ENCODE peak calls at places on chromosomes 3 and 15, in nine cellular contexts. One of them, this sample, is unnamed.

GRCh38 chr15:75696303-75696657 is 16.4 kb downstream of the CSPG4 start:
- DNase-seq in GM13977: peak; percentile 59
- DNase-seq in cardiac fibroblast: no peak
- DNase-seq in RPMI7951: peak; percentile 58
- DNase-seq in left ventricle myocardium superior: no peak
- DNase-seq in SW480: no peak
- DNase-seq in uterus: no peak
- DNase-seq in stimulated activated CD8-positive, alpha-beta memory T cell treated with anti-CD3 and anti-CD28 coated beads, Interleukin-12 subunit alpha, Interleukin-12 subunit beta, amount 100 ng/mL, for 1 hour: no peak
- DNase-seq in HTR-8/SVneo: no peak
- DNase-seq in this sample: no peak

GRCh38 chr3:9951962-9952805 is at the start of gene PRRT3:
- DNase-seq in GM13977: peak; percentile 86
- DNase-seq in cardiac fibroblast: peak; percentile 52
- DNase-seq in RPMI7951: peak; percentile 34
- DNase-seq in left ventricle myocardium superior: peak; percentile 54
- DNase-seq in SW480: peak; percentile 42
- DNase-seq in uterus: no peak
- DNase-seq in stimulated activated CD8-positive, alpha-beta memory T cell treated with anti-CD3 and anti-CD28 coated beads, Interleukin-12 subunit alpha, Interleukin-12 subunit beta, amount 100 ng/mL, for 1 hour: peak; percentile 27
- DNase-seq in HTR-8/SVneo: peak; percentile 65
- DNase-seq in this sample: peak; percentile 44

GRCh38 chr3:159619341-159619885 is 369.2 kb upstream of the IL12A start:
- DNase-seq in GM13977: no peak
- DNase-seq in cardiac fibroblast: peak; percentile 16
- DNase-seq in RPMI7951: peak; percentile 21
- DNase-seq in left ventricle myocardium superior: no peak
- DNase-seq in SW480: peak; percentile 25
- DNase-seq in uterus: no peak
- DNase-seq in stimulated activated CD8-positive, alpha-beta memory T cell treated with anti-CD3 and anti-CD28 coated beads, Interleukin-12 subunit alpha, Interleukin-12 subunit beta, amount 100 ng/mL, for 1 hour: no peak
- DNase-seq in HTR-8/SVneo: no peak
- DNase-seq in this sample: peak; percentile 49

GRCh38 chr3:27666708-27667107 is 55.4 kb downstream of the EOMES start:
- DNase-seq in GM13977: no peak
- DNase-seq in cardiac fibroblast: peak; percentile 93
- DNase-seq in RPMI7951: peak; percentile 26
- DNase-seq in left ventricle myocardium superior: peak; percentile 78
- DNase-seq in SW480: no peak
- DNase-seq in uterus: peak; percentile 18
- DNase-seq in stimulated activated CD8-positive, alpha-beta memory T cell treated with anti-CD3 and anti-CD28 coated beads, Interleukin-12 subunit alpha, Interleukin-12 subunit beta, amount 100 ng/mL, for 1 hour: no peak
- DNase-seq in HTR-8/SVneo: no peak
- DNase-seq in this sample: no peak

GRCh38 chr3:126166009-126166408 is 14.4 kb downstream of the ALDH1L1 start:
- DNase-seq in GM13977: no peak
- DNase-seq in cardiac fibroblast: no peak
- DNase-seq in RPMI7951: no peak
- DNase-seq in left ventricle myocardium superior: no peak
- DNase-seq in SW480: no peak
- DNase-seq in uterus: no peak
- DNase-seq in stimulated activated CD8-positive, alpha-beta memory T cell treated with anti-CD3 and anti-CD28 coated beads, Interleukin-12 subunit alpha, Interleukin-12 subunit beta, amount 100 ng/mL, for 1 hour: no peak
- DNase-seq in HTR-8/SVneo: no peak
- DNase-seq in this sample: no peak

GRCh38 chr3:18422972-18423371 is 2.2 kb downstream of the SATB1 start:
- DNase-seq in GM13977: no peak
- DNase-seq in cardiac fibroblast: peak; percentile 9
- DNase-seq in RPMI7951: no peak
- DNase-seq in left ventricle myocardium superior: no peak
- DNase-seq in SW480: no peak
- DNase-seq in uterus: no peak
- DNase-seq in stimulated activated CD8-positive, alpha-beta memory T cell treated with anti-CD3 and anti-CD28 coated beads, Interleukin-12 subunit alpha, Interleukin-12 subunit beta, amount 100 ng/mL, for 1 hour: no peak
- DNase-seq in HTR-8/SVneo: no peak
- DNase-seq in this sample: no peak

GRCh38 chr3:123424321-123424998 is 24.4 kb downstream of the ADCY5 start:
- DNase-seq in GM13977: no peak
- DNase-seq in cardiac fibroblast: no peak
- DNase-seq in RPMI7951: no peak
- DNase-seq in left ventricle myocardium superior: peak; percentile 76
- DNase-seq in SW480: no peak
- DNase-seq in uterus: no peak
- DNase-seq in stimulated activated CD8-positive, alpha-beta memory T cell treated with anti-CD3 and anti-CD28 coated beads, Interleukin-12 subunit alpha, Interleukin-12 subunit beta, amount 100 ng/mL, for 1 hour: no peak
- DNase-seq in HTR-8/SVneo: no peak
- DNase-seq in this sample: no peak

GRCh38 chr3:187714404-187714979 is 12.1 kb upstream of the RTP2 start:
- DNase-seq in GM13977: peak; percentile 80
- DNase-seq in cardiac fibroblast: peak; percentile 80
- DNase-seq in RPMI7951: peak; percentile 73
- DNase-seq in left ventricle myocardium superior: peak; percentile 50
- DNase-seq in SW480: peak; percentile 64
- DNase-seq in uterus: peak; percentile 78
- DNase-seq in stimulated activated CD8-positive, alpha-beta memory T cell treated with anti-CD3 and anti-CD28 coated beads, Interleukin-12 subunit alpha, Interleukin-12 subunit beta, amount 100 ng/mL, for 1 hour: peak; percentile 52
- DNase-seq in HTR-8/SVneo: peak; percentile 65
- DNase-seq in this sample: peak; percentile 78

GRCh38 chr3:115239717-115240116 is 92.6 kb upstream of the ZBTB20 start:
- DNase-seq in GM13977: no peak
- DNase-seq in cardiac fibroblast: peak; percentile 93
- DNase-seq in RPMI7951: peak; percentile 99
- DNase-seq in left ventricle myocardium superior: peak; percentile 47
- DNase-seq in SW480: peak; percentile 93
- DNase-seq in uterus: peak; percentile 62
- DNase-seq in stimulated activated CD8-positive, alpha-beta memory T cell treated with anti-CD3 and anti-CD28 coated beads, Interleukin-12 subunit alpha, Interleukin-12 subunit beta, amount 100 ng/mL, for 1 hour: no peak
- DNase-seq in HTR-8/SVneo: peak; percentile 69
- DNase-seq in this sample: peak; percentile 99

GRCh38 chr3:174659516-174659915 is 199.6 kb upstream of the NAALADL2 start:
- DNase-seq in GM13977: no peak
- DNase-seq in cardiac fibroblast: no peak
- DNase-seq in RPMI7951: no peak
- DNase-seq in left ventricle myocardium superior: no peak
- DNase-seq in SW480: no peak
- DNase-seq in uterus: no peak
- DNase-seq in stimulated activated CD8-positive, alpha-beta memory T cell treated with anti-CD3 and anti-CD28 coated beads, Interleukin-12 subunit alpha, Interleukin-12 subunit beta, amount 100 ng/mL, for 1 hour: no peak
- DNase-seq in HTR-8/SVneo: no peak
- DNase-seq in this sample: no peak

GRCh38 chr3:16899919-16900318 is 15.2 kb downstream of the PLCL2 start:
- DNase-seq in GM13977: no peak
- DNase-seq in cardiac fibroblast: no peak
- DNase-seq in RPMI7951: no peak
- DNase-seq in left ventricle myocardium superior: no peak
- DNase-seq in SW480: no peak
- DNase-seq in uterus: no peak
- DNase-seq in stimulated activated CD8-positive, alpha-beta memory T cell treated with anti-CD3 and anti-CD28 coated beads, Interleukin-12 subunit alpha, Interleukin-12 subunit beta, amount 100 ng/mL, for 1 hour: no peak
- DNase-seq in HTR-8/SVneo: no peak
- DNase-seq in this sample: no peak

GRCh38 chr3:125589743-125590142 is 5.6 kb downstream of the OSBPL11 start:
- DNase-seq in GM13977: peak; percentile 26
- DNase-seq in cardiac fibroblast: no peak
- DNase-seq in RPMI7951: no peak
- DNase-seq in left ventricle myocardium superior: no peak
- DNase-seq in SW480: no peak
- DNase-seq in uterus: no peak
- DNase-seq in stimulated activated CD8-positive, alpha-beta memory T cell treated with anti-CD3 and anti-CD28 coated beads, Interleukin-12 subunit alpha, Interleukin-12 subunit beta, amount 100 ng/mL, for 1 hour: no peak
- DNase-seq in HTR-8/SVneo: no peak
- DNase-seq in this sample: no peak

GRCh38 chr15:100707229-100707628 is 104.8 kb downstream of the ASB7 start:
- DNase-seq in GM13977: no peak
- DNase-seq in cardiac fibroblast: no peak
- DNase-seq in RPMI7951: no peak
- DNase-seq in left ventricle myocardium superior: no peak
- DNase-seq in SW480: peak; percentile 51
- DNase-seq in uterus: peak; percentile 6
- DNase-seq in stimulated activated CD8-positive, alpha-beta memory T cell treated with anti-CD3 and anti-CD28 coated beads, Interleukin-12 subunit alpha, Interleukin-12 subunit beta, amount 100 ng/mL, for 1 hour: no peak
- DNase-seq in HTR-8/SVneo: no peak
- DNase-seq in this sample: no peak

GRCh38 chr15:42131826-42132806 is 24.3 kb downstream of the PLA2G4F start:
- DNase-seq in GM13977: no peak
- DNase-seq in cardiac fibroblast: no peak
- DNase-seq in RPMI7951: no peak
- DNase-seq in left ventricle myocardium superior: no peak
- DNase-seq in SW480: peak; percentile 26
- DNase-seq in uterus: no peak
- DNase-seq in stimulated activated CD8-positive, alpha-beta memory T cell treated with anti-CD3 and anti-CD28 coated beads, Interleukin-12 subunit alpha, Interleukin-12 subunit beta, amount 100 ng/mL, for 1 hour: no peak
- DNase-seq in HTR-8/SVneo: no peak
- DNase-seq in this sample: no peak

GRCh38 chr15:64905119-64905831 is 6.4 kb upstream of the ANKDD1A start:
- DNase-seq in GM13977: peak; percentile 87
- DNase-seq in cardiac fibroblast: peak; percentile 76
- DNase-seq in RPMI7951: peak; percentile 76
- DNase-seq in left ventricle myocardium superior: peak; percentile 88
- DNase-seq in SW480: no peak
- DNase-seq in uterus: peak; percentile 76
- DNase-seq in stimulated activated CD8-positive, alpha-beta memory T cell treated with anti-CD3 and anti-CD28 coated beads, Interleukin-12 subunit alpha, Interleukin-12 subunit beta, amount 100 ng/mL, for 1 hour: peak; percentile 61
- DNase-seq in HTR-8/SVneo: no peak
- DNase-seq in this sample: no peak

GRCh38 chr3:56347219-56347871 is 120.9 kb downstream of the ERC2 start:
- DNase-seq in GM13977: peak; percentile 3
- DNase-seq in cardiac fibroblast: peak; percentile 5
- DNase-seq in RPMI7951: peak; percentile 14
- DNase-seq in left ventricle myocardium superior: no peak
- DNase-seq in SW480: no peak
- DNase-seq in uterus: no peak
- DNase-seq in stimulated activated CD8-positive, alpha-beta memory T cell treated with anti-CD3 and anti-CD28 coated beads, Interleukin-12 subunit alpha, Interleukin-12 subunit beta, amount 100 ng/mL, for 1 hour: no peak
- DNase-seq in HTR-8/SVneo: no peak
- DNase-seq in this sample: peak; percentile 27

GRCh38 chr3:40020689-40021088 is 211.3 kb downstream of the MYRIP start:
- DNase-seq in GM13977: no peak
- DNase-seq in cardiac fibroblast: no peak
- DNase-seq in RPMI7951: no peak
- DNase-seq in left ventricle myocardium superior: no peak
- DNase-seq in SW480: no peak
- DNase-seq in uterus: no peak
- DNase-seq in stimulated activated CD8-positive, alpha-beta memory T cell treated with anti-CD3 and anti-CD28 coated beads, Interleukin-12 subunit alpha, Interleukin-12 subunit beta, amount 100 ng/mL, for 1 hour: no peak
- DNase-seq in HTR-8/SVneo: no peak
- DNase-seq in this sample: no peak

GRCh38 chr3:170204509-170204908 is 17.7 kb upstream of the PRKCI start:
- DNase-seq in GM13977: no peak
- DNase-seq in cardiac fibroblast: no peak
- DNase-seq in RPMI7951: no peak
- DNase-seq in left ventricle myocardium superior: no peak
- DNase-seq in SW480: no peak
- DNase-seq in uterus: no peak
- DNase-seq in stimulated activated CD8-positive, alpha-beta memory T cell treated with anti-CD3 and anti-CD28 coated beads, Interleukin-12 subunit alpha, Interleukin-12 subunit beta, amount 100 ng/mL, for 1 hour: no peak
- DNase-seq in HTR-8/SVneo: no peak
- DNase-seq in this sample: no peak

GRCh38 chr3:27134165-27134796 is 234.9 kb downstream of the NEK10 start:
- DNase-seq in GM13977: peak; percentile 44
- DNase-seq in cardiac fibroblast: peak; percentile 77
- DNase-seq in RPMI7951: peak; percentile 64
- DNase-seq in left ventricle myocardium superior: peak; percentile 54
- DNase-seq in SW480: peak; percentile 50
- DNase-seq in uterus: peak; percentile 32
- DNase-seq in stimulated activated CD8-positive, alpha-beta memory T cell treated with anti-CD3 and anti-CD28 coated beads, Interleukin-12 subunit alpha, Interleukin-12 subunit beta, amount 100 ng/mL, for 1 hour: peak; percentile 41
- DNase-seq in HTR-8/SVneo: peak; percentile 65
- DNase-seq in this sample: peak; percentile 85

GRCh38 chr3:42025388-42026138 is 63.7 kb upstream of the ULK4 start:
- DNase-seq in GM13977: peak; percentile 55
- DNase-seq in cardiac fibroblast: peak; percentile 98
- DNase-seq in RPMI7951: peak; percentile 97
- DNase-seq in left ventricle myocardium superior: peak; percentile 88
- DNase-seq in SW480: peak; percentile 74
- DNase-seq in uterus: peak; percentile 97
- DNase-seq in stimulated activated CD8-positive, alpha-beta memory T cell treated with anti-CD3 and anti-CD28 coated beads, Interleukin-12 subunit alpha, Interleukin-12 subunit beta, amount 100 ng/mL, for 1 hour: no peak
- DNase-seq in HTR-8/SVneo: peak; percentile 74
- DNase-seq in this sample: peak; percentile 88

GRCh38 chr3:47571391-47572165 is 7.1 kb downstream of the CSPG5 start:
- DNase-seq in GM13977: no peak
- DNase-seq in cardiac fibroblast: no peak
- DNase-seq in RPMI7951: peak; percentile 28
- DNase-seq in left ventricle myocardium superior: no peak
- DNase-seq in SW480: no peak
- DNase-seq in uterus: no peak
- DNase-seq in stimulated activated CD8-positive, alpha-beta memory T cell treated with anti-CD3 and anti-CD28 coated beads, Interleukin-12 subunit alpha, Interleukin-12 subunit beta, amount 100 ng/mL, for 1 hour: no peak
- DNase-seq in HTR-8/SVneo: no peak
- DNase-seq in this sample: no peak

GRCh38 chr15:41501191-41501917 is 7.7 kb downstream of the ITPKA start:
- DNase-seq in GM13977: peak; percentile 70
- DNase-seq in cardiac fibroblast: no peak
- DNase-seq in RPMI7951: peak; percentile 28
- DNase-seq in left ventricle myocardium superior: no peak
- DNase-seq in SW480: no peak
- DNase-seq in uterus: no peak
- DNase-seq in stimulated activated CD8-positive, alpha-beta memory T cell treated with anti-CD3 and anti-CD28 coated beads, Interleukin-12 subunit alpha, Interleukin-12 subunit beta, amount 100 ng/mL, for 1 hour: no peak
- DNase-seq in HTR-8/SVneo: no peak
- DNase-seq in this sample: no peak

GRCh38 chr15:67542192-67542461 is 376 bp upstream of the MAP2K5 start:
- DNase-seq in GM13977: peak; percentile 31
- DNase-seq in cardiac fibroblast: no peak
- DNase-seq in RPMI7951: no peak
- DNase-seq in left ventricle myocardium superior: no peak
- DNase-seq in SW480: peak; percentile 51
- DNase-seq in uterus: no peak
- DNase-seq in stimulated activated CD8-positive, alpha-beta memory T cell treated with anti-CD3 and anti-CD28 coated beads, Interleukin-12 subunit alpha, Interleukin-12 subunit beta, amount 100 ng/mL, for 1 hour: no peak
- DNase-seq in HTR-8/SVneo: peak; percentile 20
- DNase-seq in this sample: no peak

GRCh38 chr15:44692659-44693058 is 18.5 kb downstream of the PATL2 start:
- DNase-seq in GM13977: no peak
- DNase-seq in cardiac fibroblast: no peak
- DNase-seq in RPMI7951: no peak
- DNase-seq in left ventricle myocardium superior: no peak
- DNase-seq in SW480: no peak
- DNase-seq in uterus: no peak
- DNase-seq in stimulated activated CD8-positive, alpha-beta memory T cell treated with anti-CD3 and anti-CD28 coated beads, Interleukin-12 subunit alpha, Interleukin-12 subunit beta, amount 100 ng/mL, for 1 hour: no peak
- DNase-seq in HTR-8/SVneo: no peak
- DNase-seq in this sample: no peak

GRCh38 chr3:40719660-40720287 is 195.0 kb downstream of the ZNF621 start:
- DNase-seq in GM13977: no peak
- DNase-seq in cardiac fibroblast: peak; percentile 23
- DNase-seq in RPMI7951: peak; percentile 54
- DNase-seq in left ventricle myocardium superior: no peak
- DNase-seq in SW480: peak; percentile 46
- DNase-seq in uterus: peak; percentile 28
- DNase-seq in stimulated activated CD8-positive, alpha-beta memory T cell treated with anti-CD3 and anti-CD28 coated beads, Interleukin-12 subunit alpha, Interleukin-12 subunit beta, amount 100 ng/mL, for 1 hour: no peak
- DNase-seq in HTR-8/SVneo: no peak
- DNase-seq in this sample: peak; percentile 2

GRCh38 chr3:129211772-129212171 is 28.1 kb upstream of the CNBP start:
- DNase-seq in GM13977: no peak
- DNase-seq in cardiac fibroblast: peak; percentile 87
- DNase-seq in RPMI7951: peak; percentile 90
- DNase-seq in left ventricle myocardium superior: peak; percentile 77
- DNase-seq in SW480: peak; percentile 95
- DNase-seq in uterus: peak; percentile 85
- DNase-seq in stimulated activated CD8-positive, alpha-beta memory T cell treated with anti-CD3 and anti-CD28 coated beads, Interleukin-12 subunit alpha, Interleukin-12 subunit beta, amount 100 ng/mL, for 1 hour: no peak
- DNase-seq in HTR-8/SVneo: peak; percentile 66
- DNase-seq in this sample: peak; percentile 100

GRCh38 chr3:63354160-63354559 is 76.1 kb downstream of the SYNPR start:
- DNase-seq in GM13977: no peak
- DNase-seq in cardiac fibroblast: no peak
- DNase-seq in RPMI7951: peak; percentile 58
- DNase-seq in left ventricle myocardium superior: no peak
- DNase-seq in SW480: no peak
- DNase-seq in uterus: no peak
- DNase-seq in stimulated activated CD8-positive, alpha-beta memory T cell treated with anti-CD3 and anti-CD28 coated beads, Interleukin-12 subunit alpha, Interleukin-12 subunit beta, amount 100 ng/mL, for 1 hour: no peak
- DNase-seq in HTR-8/SVneo: no peak
- DNase-seq in this sample: no peak

GRCh38 chr15:66819084-66819483 is 117.0 kb downstream of the SMAD6 start:
- DNase-seq in GM13977: no peak
- DNase-seq in cardiac fibroblast: no peak
- DNase-seq in RPMI7951: no peak
- DNase-seq in left ventricle myocardium superior: no peak
- DNase-seq in SW480: no peak
- DNase-seq in uterus: no peak
- DNase-seq in stimulated activated CD8-positive, alpha-beta memory T cell treated with anti-CD3 and anti-CD28 coated beads, Interleukin-12 subunit alpha, Interleukin-12 subunit beta, amount 100 ng/mL, for 1 hour: no peak
- DNase-seq in HTR-8/SVneo: no peak
- DNase-seq in this sample: no peak

GRCh38 chr3:45964139-45964538 is 20.9 kb downstream of the CXCR6 start:
- DNase-seq in GM13977: peak; percentile 56
- DNase-seq in cardiac fibroblast: no peak
- DNase-seq in RPMI7951: no peak
- DNase-seq in left ventricle myocardium superior: no peak
- DNase-seq in SW480: no peak
- DNase-seq in uterus: no peak
- DNase-seq in stimulated activated CD8-positive, alpha-beta memory T cell treated with anti-CD3 and anti-CD28 coated beads, Interleukin-12 subunit alpha, Interleukin-12 subunit beta, amount 100 ng/mL, for 1 hour: no peak
- DNase-seq in HTR-8/SVneo: no peak
- DNase-seq in this sample: no peak

GRCh38 chr3:141410861-141411771 is 42.8 kb downstream of the ZBTB38 start:
- DNase-seq in GM13977: peak; percentile 45
- DNase-seq in cardiac fibroblast: peak; percentile 56
- DNase-seq in RPMI7951: no peak
- DNase-seq in left ventricle myocardium superior: no peak
- DNase-seq in SW480: no peak
- DNase-seq in uterus: no peak
- DNase-seq in stimulated activated CD8-positive, alpha-beta memory T cell treated with anti-CD3 and anti-CD28 coated beads, Interleukin-12 subunit alpha, Interleukin-12 subunit beta, amount 100 ng/mL, for 1 hour: no peak
- DNase-seq in HTR-8/SVneo: no peak
- DNase-seq in this sample: peak; percentile 52

GRCh38 chr15:40960151-40960885 is 7.0 kb downstream of the CHAC1 start:
- DNase-seq in GM13977: no peak
- DNase-seq in cardiac fibroblast: no peak
- DNase-seq in RPMI7951: no peak
- DNase-seq in left ventricle myocardium superior: no peak
- DNase-seq in SW480: no peak
- DNase-seq in uterus: no peak
- DNase-seq in stimulated activated CD8-positive, alpha-beta memory T cell treated with anti-CD3 and anti-CD28 coated beads, Interleukin-12 subunit alpha, Interleukin-12 subunit beta, amount 100 ng/mL, for 1 hour: no peak
- DNase-seq in HTR-8/SVneo: no peak
- DNase-seq in this sample: no peak

This sample was measured in A172.